ENCODE peak calls at places on chromosomes 6 and 20, in five cellular contexts. Z is HL-60, S is fibroblast of lung, E is psoas muscle, D is heart right ventricle. C is an unnamed sample.

GRCh38 chr6:35919085-35919826 is 1.6 kb downstream of the SRPK1 start:
- DNase-seq in Z (peak), S (peak), E (no peak), D (no peak), C (peak)

GRCh38 chr6:51843470-51844390 is 243.7 kb downstream of the PKHD1 start:
- DNase-seq in Z (no peak), S (no peak), E (no peak), D (no peak), C (no peak)

GRCh38 chr6:158870418-158870957 is 51.3 kb upstream of the EZR start:
- DNase-seq in Z (no peak), S (no peak), E (no peak), D (no peak), C (no peak)

GRCh38 chr6:37218501-37218900 is 39.1 kb upstream of the TBC1D22B start:
- DNase-seq in Z (no peak), S (no peak), E (no peak), D (no peak), C (no peak)

GRCh38 chr20:56755201-56755600 is 126.1 kb downstream of the TFAP2C start:
- DNase-seq in Z (no peak), S (no peak), E (no peak), D (no peak), C (no peak)

GRCh38 chr6:106122306-106122940 is 36.3 kb downstream of the PRDM1 start:
- DNase-seq in Z (no peak), S (no peak), E (no peak), D (no peak), C (no peak)

GRCh38 chr6:3473773-3474172 is 16.9 kb upstream of the SLC22A23 start:
- DNase-seq in Z (no peak), S (no peak), E (no peak), D (no peak), C (no peak)

GRCh38 chr20:63085087-63085861 is 78.5 kb upstream of the BHLHE23 start:
- DNase-seq in Z (no peak), S (no peak), E (peak), D (no peak), C (no peak)

GRCh38 chr6:33000053-33000452 is 9.3 kb downstream of the HLA-DOA start:
- DNase-seq in Z (no peak), S (no peak), E (no peak), D (no peak), C (peak)

GRCh38 chr20:32344835-32345506 is 13.2 kb upstream of the ASXL1 start:
- DNase-seq in Z (no peak), S (no peak), E (no peak), D (no peak), C (no peak)

GRCh38 chr20:8557711-8558110 is 425.6 kb downstream of the PLCB1 start:
- DNase-seq in Z (no peak), S (peak), E (no peak), D (no peak), C (peak)

GRCh38 chr6:34385793-34386195 is 6.7 kb downstream of the NUDT3 start:
- DNase-seq in Z (no peak), S (no peak), E (no peak), D (no peak), C (no peak)

GRCh38 chr6:15304337-15305078 is 58.6 kb downstream of the JARID2 start:
- DNase-seq in Z (no peak), S (no peak), E (no peak), D (no peak), C (no peak)

GRCh38 chr6:3808189-3808588 is 41.0 kb upstream of the FAM50B start:
- DNase-seq in Z (no peak), S (no peak), E (no peak), D (no peak), C (no peak)

GRCh38 chr6:293185-294174 is 1.2 kb downstream of the DUSP22 start:
- DNase-seq in Z (no peak), S (peak), E (peak), D (peak), C (peak)

GRCh38 chr6:132005177-132005576 is 54.0 kb upstream of the CCN2 start:
- DNase-seq in Z (no peak), S (no peak), E (no peak), D (no peak), C (no peak)

GRCh38 chr6:29887330-29887818 is 55.0 kb upstream of the HLA-A start:
- DNase-seq in Z (no peak), S (peak), E (peak), D (peak), C (peak)

GRCh38 chr6:29887819-29888581 is 54.3 kb upstream of the HLA-A start:
- DNase-seq in Z (peak), S (peak), E (peak), D (peak), C (peak)

GRCh38 chr6:29884261-29884660 is 56.6 kb downstream of the HLA-G start:
- DNase-seq in Z (no peak), S (no peak), E (no peak), D (no peak), C (no peak)

GRCh38 chr6:29886686-29887085 is 55.6 kb upstream of the HLA-A start:
- DNase-seq in Z (no peak), S (no peak), E (no peak), D (no peak), C (no peak)
- H3K4me3 ChIP-seq in Z (no peak), S (no peak), E (peak), D (peak), C (no peak)

GRCh38 chr6:86192123-86192522 is 549.4 kb upstream of the SYNCRIP start:
- DNase-seq in Z (no peak), S (peak), E (no peak), D (no peak), C (peak)
- TF ChIP-seq CTCF in Z (no peak), S (no peak), E (no peak), D (no peak), C (no peak)

GRCh38 chr6:12028194-12028593 is 16.1 kb downstream of the HIVEP1 start:
- DNase-seq in Z (no peak), S (no peak), E (no peak), D (no peak), C (no peak)

GRCh38 chr6:12022903-12023522 is 10.9 kb downstream of the HIVEP1 start:
- DNase-seq in Z (no peak), S (no peak), E (no peak), D (no peak), C (no peak)

GRCh38 chr6:12024715-12025434 is 12.8 kb downstream of the HIVEP1 start:
- DNase-seq in Z (no peak), S (peak), E (no peak), D (no peak), C (peak)

GRCh38 chr6:12026833-12027232 is 14.7 kb downstream of the HIVEP1 start:
- DNase-seq in Z (no peak), S (no peak), E (no peak), D (no peak), C (no peak)

GRCh38 chr6:12026120-12026519 is 14.0 kb downstream of the HIVEP1 start:
- DNase-seq in Z (no peak), S (no peak), E (no peak), D (no peak), C (peak)
- H3K4me3 ChIP-seq in Z (no peak), S (no peak), E (no peak), D (no peak), C (no peak)

GRCh38 chr20:35264755-35265154 is 13.2 kb downstream of the MMP24OS start:
- DNase-seq in Z (no peak), S (no peak), E (no peak), D (no peak), C (peak)
- TF ChIP-seq CTCF in Z (no peak), S (peak), E (no peak), D (peak), C (peak)

GRCh38 chr20:47585087-47585747 is 83.5 kb downstream of the NCOA3 start:
- DNase-seq in Z (no peak), S (no peak), E (peak), D (no peak), C (no peak)
- H3K4me3 ChIP-seq in Z (no peak), S (no peak), E (no peak), D (no peak), C (no peak)

GRCh38 chr20:23180451-23180921 is 94.4 kb upstream of the CD93 start:
- DNase-seq in Z (no peak), S (no peak), E (no peak), D (peak), C (no peak)

GRCh38 chr20:23179766-23180403 is 93.8 kb upstream of the CD93 start:
- DNase-seq in Z (no peak), S (no peak), E (no peak), D (no peak), C (no peak)

GRCh38 chr20:23174821-23175220 is 88.7 kb upstream of the CD93 start:
- DNase-seq in Z (no peak), S (no peak), E (no peak), D (no peak), C (no peak)

DNA sequence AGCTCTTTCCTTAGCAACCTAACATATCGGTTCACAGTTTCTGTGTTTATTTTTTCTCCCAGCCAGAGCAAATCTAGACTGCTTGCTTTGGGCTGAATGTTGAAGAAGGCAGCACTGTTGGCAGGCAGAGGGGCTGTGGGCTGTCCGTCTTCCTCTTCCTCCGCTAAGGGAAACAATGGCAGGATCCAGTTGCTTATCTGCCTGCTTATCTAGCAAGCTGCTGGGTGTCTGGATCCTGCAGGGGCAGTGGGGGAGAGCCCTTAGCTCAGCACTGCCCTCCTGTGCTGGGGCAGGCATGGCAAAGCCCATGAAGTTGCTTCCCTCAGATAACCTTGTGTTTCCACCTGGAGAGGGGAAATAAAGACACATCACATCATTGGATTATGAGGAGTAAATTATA is 92.7 kb upstream of the CD93 start:
- DNase-seq in Z (no peak), S (no peak), E (no peak), D (peak), C (no peak)
- TF ChIP-seq CTCF in Z (peak), S (no peak), E (peak), D (peak), C (peak)

C was measured in fibroblast of pulmonary artery.